ENCODE peak calls at places on chromosomes 7 and 10, in eight cellular contexts. Y is HCT116, C is epithelial cell of proximal tubule, L is mucosa of descending colon, O is LoVo, S is sciatic nerve, G is endothelial cell, Z is ascending aorta. B is an unnamed sample.

GRCh38 chr10:127309609-127310008 is 113.2 kb upstream of the INSYN2A start:
- DNase-seq in Y (no peak), C (no peak), L (no peak), O (no peak), S (no peak), G (no peak), Z (no peak), B (no peak)

GRCh38 chr7:131619336-131620305 is 63.2 kb upstream of the PODXL start:
- DNase-seq in Y (no peak), C (no peak), L (no peak), O (no peak), S (no peak), G (no peak), Z (no peak), B (no peak)

GRCh38 chr10:132445516-132446194 is 48.7 kb downstream of the PWWP2B start:
- DNase-seq in Y (no peak), C (no peak), L (no peak), O (no peak), S (no peak), G (no peak), Z (no peak), B (no peak)

GRCh38 chr7:128919881-128920789 is 9.6 kb upstream of the KCP start:
- DNase-seq in Y (no peak), C (no peak), L (no peak), O (no peak), S (peak), G (no peak), Z (no peak), B (no peak)

GRCh38 chr7:120990468-120991118 is 2.1 kb downstream of the CPED1 start:
- DNase-seq in Y (no peak), C (no peak), L (no peak), O (no peak), S (no peak), G (no peak), Z (no peak), B (no peak)

GRCh38 chr10:11473128-11473760 is 138.2 kb downstream of the USP6NL start:
- DNase-seq in Y (no peak), C (no peak), L (no peak), O (no peak), S (no peak), G (no peak), Z (no peak), B (no peak)

GRCh38 chr7:4191525-4191924 is 490.6 kb upstream of the FOXK1 start:
- DNase-seq in Y (no peak), C (no peak), L (no peak), O (no peak), S (no peak), G (no peak), Z (no peak), B (no peak)

GRCh38 chr10:128747556-128748335 is 621.5 kb upstream of the MKI67 start:
- DNase-seq in Y (no peak), C (no peak), L (no peak), O (no peak), S (no peak), G (no peak), Z (no peak), B (no peak)

GRCh38 chr10:71623098-71623985 is 96.2 kb downstream of the C10orf105 start:
- DNase-seq in Y (no peak), C (no peak), L (no peak), O (no peak), S (no peak), G (peak), Z (no peak), B (no peak)

GRCh38 chr10:62454696-62455451 is 80.7 kb downstream of the ZNF365 start:
- DNase-seq in Y (no peak), C (no peak), L (peak), O (peak), S (no peak), G (no peak), Z (no peak), B (no peak)

GRCh38 chr7:35570926-35571325 is 124.0 kb downstream of the HERPUD2 start:
- DNase-seq in Y (no peak), C (no peak), L (no peak), O (no peak), S (no peak), G (no peak), Z (no peak), B (no peak)

GRCh38 chr7:148912758-148913541 is 28.9 kb upstream of the EZH2 start:
- DNase-seq in Y (peak), C (no peak), L (no peak), O (no peak), S (no peak), G (no peak), Z (no peak), B (no peak)